ENCODE peak calls at places on chromosomes 7 and 10, in six cellular contexts. One of them, this sample, is unnamed.
A peak's percentile ranks its signal among the peaks of the same experiment; 100 is the strongest.

GRCh38 chr7:131000873-131001272 is 266.9 kb upstream of the KLF14 start:
- DNase-seq in neural progenitor cell: no peak
- DNase-seq in stomach: no peak
- DNase-seq in tibial nerve: no peak
- DNase-seq in mesenchymal stem cell: no peak
- DNase-seq in H1: no peak
- DNase-seq in this sample: no peak

GRCh38 chr10:113947138-113948011 is 92.9 kb downstream of the NHLRC2 start:
- DNase-seq in neural progenitor cell: no peak
- DNase-seq in stomach: peak; percentile 43
- DNase-seq in tibial nerve: no peak
- DNase-seq in mesenchymal stem cell: no peak
- DNase-seq in H1: no peak
- DNase-seq in this sample: peak; percentile 11

GRCh38 chr7:116291937-116292336 is 81.6 kb downstream of the TES start:
- DNase-seq in neural progenitor cell: no peak
- DNase-seq in stomach: no peak
- DNase-seq in tibial nerve: no peak
- DNase-seq in mesenchymal stem cell: no peak
- DNase-seq in H1: no peak
- DNase-seq in this sample: no peak

GRCh38 chr10:108601856-108602255 is 1321.5 kb downstream of the XPNPEP1 start:
- DNase-seq in neural progenitor cell: no peak
- DNase-seq in stomach: no peak
- DNase-seq in tibial nerve: no peak
- DNase-seq in mesenchymal stem cell: peak; percentile 37
- DNase-seq in H1: no peak
- DNase-seq in this sample: peak; percentile 41

GRCh38 chr7:55432937-55433784 is 68.0 kb downstream of the LANCL2 start:
- DNase-seq in neural progenitor cell: peak; percentile 57
- DNase-seq in stomach: no peak
- DNase-seq in tibial nerve: no peak
- DNase-seq in mesenchymal stem cell: peak; percentile 44
- DNase-seq in H1: no peak
- DNase-seq in this sample: peak; percentile 51

GRCh38 chr7:74203956-74204615 is 5.7 kb upstream of the LAT2 start:
- DNase-seq in neural progenitor cell: no peak
- DNase-seq in stomach: no peak
- DNase-seq in tibial nerve: no peak
- DNase-seq in mesenchymal stem cell: no peak
- DNase-seq in H1: no peak
- DNase-seq in this sample: no peak

GRCh38 chr10:90915141-90916075 is 5.5 kb downstream of the ANKRD1 start:
- DNase-seq in neural progenitor cell: no peak
- DNase-seq in stomach: no peak
- DNase-seq in tibial nerve: no peak
- DNase-seq in mesenchymal stem cell: no peak
- DNase-seq in H1: no peak
- DNase-seq in this sample: no peak

GRCh38 chr7:101442426-101443070 is 79.9 kb downstream of the COL26A1 start:
- DNase-seq in neural progenitor cell: no peak
- DNase-seq in stomach: no peak
- DNase-seq in tibial nerve: no peak
- DNase-seq in mesenchymal stem cell: no peak
- DNase-seq in H1: no peak
- DNase-seq in this sample: no peak

GRCh38 chr7:158098125-158099030 is 489.2 kb downstream of the PTPRN2 start:
- DNase-seq in neural progenitor cell: no peak
- DNase-seq in stomach: peak; percentile 23
- DNase-seq in tibial nerve: no peak
- DNase-seq in mesenchymal stem cell: no peak
- DNase-seq in H1: peak; percentile 49
- DNase-seq in this sample: no peak

GRCh38 chr7:32259917-32260596 is 189.8 kb upstream of the PDE1C start:
- DNase-seq in neural progenitor cell: no peak
- DNase-seq in stomach: no peak
- DNase-seq in tibial nerve: no peak
- DNase-seq in mesenchymal stem cell: no peak
- DNase-seq in H1: no peak
- DNase-seq in this sample: no peak

GRCh38 chr7:101211501-101211900 is 5.9 kb downstream of the PLOD3 start:
- DNase-seq in neural progenitor cell: no peak
- DNase-seq in stomach: no peak
- DNase-seq in tibial nerve: no peak
- DNase-seq in mesenchymal stem cell: no peak
- DNase-seq in H1: no peak
- DNase-seq in this sample: no peak

GRCh38 chr10:14024349-14025202 is 306.1 kb downstream of the FRMD4A start:
- DNase-seq in neural progenitor cell: no peak
- DNase-seq in stomach: no peak
- DNase-seq in tibial nerve: no peak
- DNase-seq in mesenchymal stem cell: no peak
- DNase-seq in H1: no peak
- DNase-seq in this sample: no peak

GRCh38 chr10:79431891-79432831 is 13.3 kb downstream of the ZCCHC24 start:
- DNase-seq in neural progenitor cell: peak; percentile 23
- DNase-seq in stomach: no peak
- DNase-seq in tibial nerve: no peak
- DNase-seq in mesenchymal stem cell: no peak
- DNase-seq in H1: no peak
- DNase-seq in this sample: no peak

GRCh38 chr10:63273575-63273974 is 140.4 kb downstream of the NRBF2 start:
- DNase-seq in neural progenitor cell: no peak
- DNase-seq in stomach: no peak
- DNase-seq in tibial nerve: no peak
- DNase-seq in mesenchymal stem cell: no peak
- DNase-seq in H1: no peak
- DNase-seq in this sample: no peak

GRCh38 chr7:139875821-139876241 is 46.8 kb downstream of the TBXAS1 start:
- DNase-seq in neural progenitor cell: no peak
- DNase-seq in stomach: no peak
- DNase-seq in tibial nerve: no peak
- DNase-seq in mesenchymal stem cell: no peak
- DNase-seq in H1: no peak
- DNase-seq in this sample: no peak

GRCh38 chr10:42780456-42780855 is 2.1 kb upstream of the BMS1 start:
- DNase-seq in neural progenitor cell: no peak
- DNase-seq in stomach: no peak
- DNase-seq in tibial nerve: no peak
- DNase-seq in mesenchymal stem cell: no peak
- DNase-seq in H1: no peak
- DNase-seq in this sample: no peak

GRCh38 chr7:151114151-151115090 is 28.1 kb downstream of the AGAP3 start:
- DNase-seq in neural progenitor cell: peak; percentile 76
- DNase-seq in stomach: peak; percentile 41
- DNase-seq in tibial nerve: no peak
- DNase-seq in mesenchymal stem cell: no peak
- DNase-seq in H1: peak; percentile 75
- DNase-seq in this sample: peak; percentile 14

GRCh38 chr7:151115836-151116418 is 29.7 kb downstream of the AGAP3 start:
- DNase-seq in neural progenitor cell: no peak
- DNase-seq in stomach: peak; percentile 81
- DNase-seq in tibial nerve: no peak
- DNase-seq in mesenchymal stem cell: peak; percentile 26
- DNase-seq in H1: no peak
- DNase-seq in this sample: no peak

GRCh38 chr7:151113344-151114150 is 27.3 kb downstream of the AGAP3 start:
- DNase-seq in neural progenitor cell: peak; percentile 79
- DNase-seq in stomach: no peak
- DNase-seq in tibial nerve: no peak
- DNase-seq in mesenchymal stem cell: peak; percentile 94
- DNase-seq in H1: no peak
- DNase-seq in this sample: peak; percentile 78

GRCh38 chr7:151116603-151117002 is 30.3 kb downstream of the AGAP3 start:
- DNase-seq in neural progenitor cell: no peak
- DNase-seq in stomach: no peak
- DNase-seq in tibial nerve: no peak
- DNase-seq in mesenchymal stem cell: no peak
- DNase-seq in H1: no peak
- DNase-seq in this sample: no peak

DNA sequence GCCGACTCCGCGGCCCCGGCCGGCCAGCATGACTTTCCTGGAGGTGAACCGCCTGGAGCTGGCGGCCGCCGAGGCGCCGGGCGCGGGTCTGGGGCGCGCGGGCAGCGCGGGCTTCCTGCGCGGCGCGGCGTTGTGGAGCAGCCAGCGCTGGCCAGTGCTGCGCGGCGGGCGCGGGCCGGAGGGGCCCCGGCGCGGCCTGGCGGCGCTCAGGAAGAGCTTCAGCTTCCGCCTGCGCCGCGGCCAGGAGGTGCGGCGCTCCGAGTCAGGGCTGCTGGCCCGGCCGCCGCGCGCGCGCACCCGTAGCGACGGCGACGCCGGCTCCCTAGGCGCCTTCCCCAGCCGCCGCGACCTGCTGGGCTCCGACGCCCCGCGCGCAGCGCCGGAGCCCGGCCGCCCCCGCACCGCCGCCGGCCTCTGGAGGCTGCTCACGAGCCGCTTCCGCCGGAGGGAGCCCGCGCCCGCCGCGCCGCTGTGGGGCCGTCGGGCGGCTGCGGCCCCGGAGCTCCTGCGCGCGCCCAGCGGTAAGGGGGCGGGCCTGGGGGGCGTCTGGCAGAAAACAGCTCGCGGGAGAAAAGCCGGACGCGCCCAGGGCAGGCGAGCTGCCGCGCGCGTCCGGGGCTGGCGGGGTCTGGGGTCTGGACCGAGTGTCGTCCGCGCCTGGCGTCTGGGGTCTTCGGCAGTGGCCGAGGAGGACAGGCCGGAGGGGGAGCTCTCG is 29.0 kb downstream of the AGAP3 start:
- DNase-seq in neural progenitor cell: peak; percentile 79
- DNase-seq in stomach: no peak
- DNase-seq in tibial nerve: no peak
- DNase-seq in mesenchymal stem cell: peak; percentile 20
- DNase-seq in H1: peak; percentile 68
- DNase-seq in this sample: no peak
- H3K4me3 ChIP-seq in neural progenitor cell: peak overlapping the region; percentile 47
- H3K4me3 ChIP-seq in stomach: peak overlapping the region; percentile 47
- H3K4me3 ChIP-seq in tibial nerve: peak overlapping the region; percentile 36
- H3K4me3 ChIP-seq in mesenchymal stem cell: peak overlapping the region; percentile 57
- H3K4me3 ChIP-seq in H1: peak overlapping the region; percentile 59
- H3K4me3 ChIP-seq in this sample: no peak overlapping the region

GRCh38 chr7:37211097-37211496 is 237.6 kb downstream of the ELMO1 start:
- DNase-seq in neural progenitor cell: no peak
- DNase-seq in stomach: no peak
- DNase-seq in tibial nerve: peak; percentile 53
- DNase-seq in mesenchymal stem cell: peak; percentile 87
- DNase-seq in H1: no peak
- DNase-seq in this sample: peak; percentile 16

GRCh38 chr7:37212051-37212450 is 236.6 kb downstream of the ELMO1 start:
- DNase-seq in neural progenitor cell: no peak
- DNase-seq in stomach: no peak
- DNase-seq in tibial nerve: no peak
- DNase-seq in mesenchymal stem cell: no peak
- DNase-seq in H1: no peak
- DNase-seq in this sample: no peak

GRCh38 chr7:37205451-37205850 is 243.2 kb downstream of the ELMO1 start:
- DNase-seq in neural progenitor cell: no peak
- DNase-seq in stomach: no peak
- DNase-seq in tibial nerve: no peak
- DNase-seq in mesenchymal stem cell: no peak
- DNase-seq in H1: no peak
- DNase-seq in this sample: no peak

GRCh38 chr7:37206192-37206591 is 242.5 kb downstream of the ELMO1 start:
- DNase-seq in neural progenitor cell: no peak
- DNase-seq in stomach: no peak
- DNase-seq in tibial nerve: no peak
- DNase-seq in mesenchymal stem cell: no peak
- DNase-seq in H1: no peak
- DNase-seq in this sample: no peak

GRCh38 chr7:37208528-37208927 is 240.1 kb downstream of the ELMO1 start:
- DNase-seq in neural progenitor cell: peak; percentile 70
- DNase-seq in stomach: peak; percentile 40
- DNase-seq in tibial nerve: peak; percentile 65
- DNase-seq in mesenchymal stem cell: peak; percentile 82
- DNase-seq in H1: no peak
- DNase-seq in this sample: peak; percentile 4
- H3K4me3 ChIP-seq in neural progenitor cell: no peak overlapping the region
- H3K4me3 ChIP-seq in stomach: no peak overlapping the region
- H3K4me3 ChIP-seq in tibial nerve: no peak overlapping the region
- H3K4me3 ChIP-seq in mesenchymal stem cell: no peak overlapping the region
- H3K4me3 ChIP-seq in H1: no peak overlapping the region
- H3K4me3 ChIP-seq in this sample: no peak overlapping the region

GRCh38 chr7:114087674-114088539 is 169.1 kb upstream of the PPP1R3A start:
- DNase-seq in neural progenitor cell: peak; percentile 42
- DNase-seq in stomach: no peak
- DNase-seq in tibial nerve: no peak
- DNase-seq in mesenchymal stem cell: no peak
- DNase-seq in H1: peak; percentile 63
- DNase-seq in this sample: no peak
- H3K4me3 ChIP-seq in neural progenitor cell: no peak overlapping the region
- H3K4me3 ChIP-seq in stomach: peak overlapping the region; percentile 74
- H3K4me3 ChIP-seq in tibial nerve: peak overlapping the region; percentile 68
- H3K4me3 ChIP-seq in mesenchymal stem cell: peak overlapping the region; percentile 64
- H3K4me3 ChIP-seq in H1: peak overlapping the region; percentile 71
- H3K4me3 ChIP-seq in this sample: peak overlapping the region; percentile 9

GRCh38 chr10:95450188-95450587 is 111.0 kb downstream of the SORBS1 start:
- DNase-seq in neural progenitor cell: no peak
- DNase-seq in stomach: no peak
- DNase-seq in tibial nerve: no peak
- DNase-seq in mesenchymal stem cell: no peak
- DNase-seq in H1: no peak
- DNase-seq in this sample: no peak

GRCh38 chr10:95451150-95451549 is 110.0 kb downstream of the SORBS1 start:
- DNase-seq in neural progenitor cell: no peak
- DNase-seq in stomach: no peak
- DNase-seq in tibial nerve: no peak
- DNase-seq in mesenchymal stem cell: no peak
- DNase-seq in H1: no peak
- DNase-seq in this sample: no peak

GRCh38 chr10:95454356-95454755 is 106.8 kb downstream of the SORBS1 start:
- DNase-seq in neural progenitor cell: no peak
- DNase-seq in stomach: no peak
- DNase-seq in tibial nerve: no peak
- DNase-seq in mesenchymal stem cell: no peak
- DNase-seq in H1: no peak
- DNase-seq in this sample: no peak

GRCh38 chr10:95454940-95455339 is 106.2 kb downstream of the SORBS1 start:
- DNase-seq in neural progenitor cell: no peak
- DNase-seq in stomach: no peak
- DNase-seq in tibial nerve: no peak
- DNase-seq in mesenchymal stem cell: no peak
- DNase-seq in H1: no peak
- DNase-seq in this sample: no peak

GRCh38 chr10:95451568-95452524 is 109.3 kb downstream of the SORBS1 start:
- DNase-seq in neural progenitor cell: no peak
- DNase-seq in stomach: no peak
- DNase-seq in tibial nerve: no peak
- DNase-seq in mesenchymal stem cell: no peak
- DNase-seq in H1: no peak
- DNase-seq in this sample: peak; percentile 53
- H3K4me3 ChIP-seq in neural progenitor cell: no peak overlapping the region
- H3K4me3 ChIP-seq in stomach: no peak overlapping the region
- H3K4me3 ChIP-seq in tibial nerve: no peak overlapping the region
- H3K4me3 ChIP-seq in mesenchymal stem cell: no peak overlapping the region
- H3K4me3 ChIP-seq in H1: no peak overlapping the region
- H3K4me3 ChIP-seq in this sample: no peak overlapping the region

GRCh38 chr10:18334116-18334867 is 194.1 kb downstream of the CACNB2 start:
- DNase-seq in neural progenitor cell: peak; percentile 4
- DNase-seq in stomach: no peak
- DNase-seq in tibial nerve: no peak
- DNase-seq in mesenchymal stem cell: no peak
- DNase-seq in H1: no peak
- DNase-seq in this sample: no peak
- H3K4me3 ChIP-seq in neural progenitor cell: no peak overlapping the region
- H3K4me3 ChIP-seq in stomach: no peak overlapping the region
- H3K4me3 ChIP-seq in tibial nerve: peak overlapping the region; percentile 6
- H3K4me3 ChIP-seq in mesenchymal stem cell: no peak overlapping the region
- H3K4me3 ChIP-seq in H1: no peak overlapping the region
- H3K4me3 ChIP-seq in this sample: no peak overlapping the region

This sample was measured in astrocyte of the spinal cord.